ENCODE peak calls at places on chromosomes 13 and 19, in four cellular contexts. E is GM12878, O is SK-N-SH, V is HepG2. F is an unnamed sample.

GRCh38 chr13:46716821-46717220 is 80.1 kb downstream of the ESD start:
- DNase-seq in V (no peak), O (no peak), E (no peak), F (no peak)

GRCh38 chr13:30676672-30677071 is 58.7 kb upstream of the ALOX5AP start:
- DNase-seq in V (peak; percentile 26), E (no peak), O (no peak), F (no peak)

GRCh38 chr13:47184311-47184710 is 287.5 kb upstream of the HTR2A start:
- DNase-seq in E (no peak), V (no peak), O (no peak), F (no peak)

GRCh38 chr19:15923702-15924101 is 10.6 kb downstream of the CYP4F11 start:
- DNase-seq in V (no peak), E (no peak), O (no peak), F (no peak)

GRCh38 chr19:15374796-15375440 is 4.7 kb downstream of the AKAP8 start:
- DNase-seq in E (no peak), O (peak; percentile 43), V (no peak), F (no peak)

GRCh38 chr19:48842744-48843162 is 6.5 kb upstream of the HSD17B14 start:
- DNase-seq in O (peak; percentile 80), V (peak; percentile 58), E (no peak), F (peak; percentile 63)

GRCh38 chr19:42122691-42123607 is 9.3 kb downstream of the POU2F2 start:
- DNase-seq in V (no peak), O (no peak), E (peak; percentile 68), F (no peak)

GRCh38 chr13:77898097-77898496 is 20.5 kb downstream of the EDNRB start:
- DNase-seq in O (no peak), E (peak; percentile 66), V (no peak), F (no peak)

GRCh38 chr13:109647046-109647445 is 139.3 kb downstream of the IRS2 start:
- DNase-seq in V (no peak), E (no peak), O (no peak), F (no peak)

GRCh38 chr13:20441879-20442278 is 83.8 kb downstream of the CRYL1 start:
- DNase-seq in O (no peak), E (no peak), V (no peak), F (no peak)

GRCh38 chr13:94921181-94921580 is 208.8 kb upstream of the SOX21 start:
- DNase-seq in V (no peak), O (no peak), E (no peak), F (no peak)

GRCh38 chr13:107370036-107370785 is 802.3 kb upstream of the ARGLU1 start:
- DNase-seq in V (no peak), O (no peak), E (no peak), F (no peak)

GRCh38 chr19:19386373-19386869 is 19.1 kb upstream of the GATAD2A start:
- DNase-seq in V (no peak), E (no peak), O (no peak), F (no peak)

GRCh38 chr19:55441692-55442321 is 1.3 kb downstream of the SHISA7 start:
- DNase-seq in E (no peak), O (no peak), V (no peak), F (peak; percentile 80)

GRCh38 chr19:47324502-47324901 is 7.5 kb upstream of the C5AR2 start:
- DNase-seq in E (no peak), O (no peak), V (no peak), F (no peak)

GRCh38 chr19:47331490-47331889 is 485 bp upstream of the C5AR2 start:
- DNase-seq in O (no peak), V (no peak), E (no peak), F (no peak)

GRCh38 chr19:47331931-47332547 is at the start of gene C5AR2:
- DNase-seq in V (no peak), E (no peak), O (no peak), F (no peak)

DNA sequence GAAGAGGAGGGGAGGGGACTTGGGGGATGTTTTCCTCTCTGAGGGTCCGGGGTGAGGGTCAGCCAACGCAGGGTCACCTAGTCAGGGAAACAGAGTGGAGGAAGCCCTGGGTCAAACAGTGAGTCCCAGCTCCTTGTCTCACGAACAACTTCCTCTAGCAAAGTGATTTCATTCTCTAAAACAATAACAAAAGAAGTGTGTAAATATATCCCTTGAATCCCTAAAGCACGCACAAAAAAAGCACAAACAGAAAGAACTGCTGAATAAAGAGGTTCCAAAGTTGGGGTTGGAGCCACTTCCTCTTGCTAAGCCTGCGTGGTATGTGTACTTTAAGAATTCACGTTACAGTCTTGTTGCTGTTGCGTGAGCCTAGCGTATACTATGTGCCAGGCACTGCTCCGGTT is 1.5 kb upstream of the C5AR2 start:
- DNase-seq in O (no peak), V (no peak), E (no peak), F (no peak)
- TF ChIP-seq RAD21 in O (no peak), V (no peak), E (no peak), F (no peak)

GRCh38 chr13:111080642-111081041 is 34.5 kb upstream of the ARHGEF7 start:
- DNase-seq in E (no peak), O (no peak), V (no peak), F (no peak)

GRCh38 chr13:111076156-111077013 is 38.7 kb upstream of the ARHGEF7 start:
- DNase-seq in O (no peak), E (no peak), V (no peak), F (no peak)

GRCh38 chr13:111079375-111079774 is 35.7 kb upstream of the ARHGEF7 start:
- DNase-seq in O (no peak), E (no peak), V (no peak), F (no peak)

GRCh38 chr13:111082240-111082639 is 32.9 kb upstream of the ARHGEF7 start:
- DNase-seq in O (no peak), V (no peak), E (no peak), F (no peak)
- TF ChIP-seq POLR2AphosphoS5 in O (no peak), V (no peak), E (no peak), F (no peak)

GRCh38 chr13:105445793-105446192 is 1089.7 kb downstream of the EFNB2 start:
- DNase-seq in V (no peak), E (no peak), O (no peak), F (no peak)
- TF ChIP-seq NFIC in V (no peak), E (no peak), O (no peak), F (no peak)

GRCh38 chr19:51607920-51608562 is 22.2 kb downstream of the SIGLEC5 start:
- DNase-seq in O (no peak), V (peak; percentile 60), E (no peak), F (peak; percentile 93)
- TF ChIP-seq RAD21 in O (no peak), V (no peak), E (peak; percentile 67), F (peak; percentile 74)

GRCh38 chr13:40635315-40635995 is 31.0 kb downstream of the FOXO1 start:
- DNase-seq in E (no peak), O (no peak), V (no peak), F (no peak)
- TF ChIP-seq POLR2AphosphoS5 in E (no peak), O (no peak), V (no peak), F (no peak)

DNA sequence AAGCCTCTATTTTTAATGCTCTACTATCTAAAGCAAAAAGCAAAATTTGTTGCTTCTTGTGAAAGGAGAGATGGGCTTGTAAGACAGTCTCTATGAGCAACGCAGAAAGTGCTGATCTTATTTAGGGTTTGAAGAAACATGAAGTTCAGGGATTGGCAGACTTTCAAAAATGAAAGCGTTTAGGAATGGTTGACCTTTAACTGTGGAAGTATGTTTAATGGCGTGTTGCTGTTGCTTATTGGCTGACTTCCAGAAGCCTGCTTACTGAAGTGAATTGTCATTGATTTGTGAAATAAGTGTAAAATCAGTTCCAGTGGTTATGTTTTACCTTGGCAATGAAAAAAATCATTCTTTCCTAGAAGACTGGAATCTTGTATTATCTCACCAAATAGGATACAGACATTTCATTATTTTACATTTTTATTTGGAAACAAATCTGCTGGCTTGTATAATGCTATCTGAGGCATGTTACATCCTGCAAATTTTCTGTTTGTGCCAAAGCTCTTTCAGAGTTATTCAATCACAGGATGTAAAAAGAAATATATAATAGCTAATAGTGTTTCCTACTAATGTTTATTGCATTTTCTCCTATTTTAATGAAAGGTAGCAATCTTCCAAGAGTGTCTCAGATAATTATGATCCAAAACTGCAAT is 221.3 kb upstream of the SLITRK6 start:
- DNase-seq in E (no peak), V (no peak), O (peak; percentile 2), F (no peak)
- TF ChIP-seq NFIC in E (no peak), V (no peak), O (peak; percentile 38), F (no peak)